ENCODE peak calls at places on chromosomes 6 and 20, in four cellular contexts. D is neuronal stem cell, S is IMR-90, M is mesenchymal stem cell. B is an unnamed sample.

GRCh38 chr6:76684881-76685280 is 612.4 kb upstream of the IMPG1 start:
- DNase-seq in M (peak; percentile 11), S (peak; percentile 2), D (no peak), B (no peak)

GRCh38 chr6:106473807-106474206 is 113.3 kb downstream of the CRYBG1 start:
- DNase-seq in S (peak; percentile 80), D (no peak), M (peak; percentile 59), B (no peak)

GRCh38 chr6:155795173-155795796 is 339.6 kb upstream of the NOX3 start:
- DNase-seq in D (no peak), S (no peak), M (no peak), B (no peak)

GRCh38 chr20:19799325-19799724 is 41.3 kb downstream of the RIN2 start:
- DNase-seq in S (no peak), M (no peak), D (no peak), B (no peak)

GRCh38 chr6:90835584-90836212 is 248.8 kb upstream of the MAP3K7 start:
- DNase-seq in M (no peak), D (no peak), S (no peak), B (no peak)

GRCh38 chr6:152897807-152898399 is 84.9 kb downstream of the FBXO5 start:
- DNase-seq in S (peak; percentile 46), D (peak; percentile 63), M (peak; percentile 56), B (peak; percentile 58)

GRCh38 chr20:8095648-8096572 is 36.2 kb upstream of the PLCB1 start:
- DNase-seq in S (peak; percentile 79), M (peak; percentile 14), D (no peak), B (no peak)

GRCh38 chr6:14671261-14671681 is 553.7 kb downstream of the CD83 start:
- DNase-seq in D (no peak), S (peak; percentile 89), M (peak; percentile 56), B (no peak)

GRCh38 chr6:162591517-162591916 is 136.0 kb downstream of the PRKN start:
- DNase-seq in S (no peak), M (no peak), D (no peak), B (no peak)

GRCh38 chr20:21781446-21782075 is 76.1 kb downstream of the PAX1 start:
- DNase-seq in S (no peak), D (no peak), M (no peak), B (no peak)

GRCh38 chr6:136994782-136995181 is 50.0 kb downstream of the IL20RA start:
- DNase-seq in D (no peak), M (no peak), S (no peak), B (no peak)

GRCh38 chr6:110581682-110582081 is 105.3 kb upstream of the SLC22A16 start:
- DNase-seq in D (no peak), S (no peak), M (no peak), B (no peak)

GRCh38 chr6:44825284-44825683 is 437.8 kb downstream of the CDC5L start:
- DNase-seq in D (no peak), M (no peak), S (no peak), B (no peak)

GRCh38 chr20:61082700-61083099 is 169.4 kb upstream of the CDH4 start:
- DNase-seq in D (no peak), S (no peak), M (no peak), B (no peak)

GRCh38 chr6:19501737-19502245 is 335.4 kb upstream of the ID4 start:
- DNase-seq in M (no peak), D (no peak), S (no peak), B (no peak)

GRCh38 chr6:168381726-168382458 is 59.1 kb upstream of the SMOC2 start:
- DNase-seq in S (no peak), M (no peak), D (no peak), B (no peak)

GRCh38 chr6:110232456-110232855 is 52.2 kb downstream of the CDC40 start:
- DNase-seq in S (peak; percentile 72), D (no peak), M (no peak), B (no peak)

GRCh38 chr20:34907616-34908469 is 31.4 kb downstream of the ACSS2 start:
- DNase-seq in D (no peak), M (peak; percentile 94), S (peak; percentile 92), B (no peak)

GRCh38 chr6:83221302-83221701 is 28.1 kb downstream of the RWDD2A start:
- DNase-seq in S (peak; percentile 64), D (no peak), M (peak; percentile 5), B (no peak)

GRCh38 chr6:126919947-126920346 is 198.5 kb upstream of the RSPO3 start:
- DNase-seq in S (peak; percentile 99), D (no peak), M (peak; percentile 99), B (no peak)

GRCh38 chr6:166334878-166335277 is 7.5 kb downstream of the SFT2D1 start:
- DNase-seq in M (no peak), S (no peak), D (no peak), B (no peak)

GRCh38 chr6:73679009-73679408 is 17.0 kb upstream of the CD109 start:
- DNase-seq in M (no peak), D (no peak), S (no peak), B (no peak)

GRCh38 chr6:147135211-147135672 is 69.0 kb upstream of the STXBP5 start:
- DNase-seq in D (no peak), S (peak; percentile 95), M (peak; percentile 90), B (no peak)

GRCh38 chr6:154757352-154758095 is 24.3 kb downstream of the SCAF8 start:
- DNase-seq in M (peak; percentile 28), S (no peak), D (no peak), B (no peak)

GRCh38 chr6:170227996-170228550 is 62.8 kb downstream of the DLL1 start:
- DNase-seq in M (no peak), S (no peak), D (no peak), B (no peak)
- H3K14ac ChIP-seq in M (no peak overlapping the region), S (no peak overlapping the region), D (peak overlapping the region; percentile 25), B (no peak overlapping the region)

GRCh38 chr6:26196846-26197683 is 109.8 kb downstream of the HFE start:
- DNase-seq in D (peak; percentile 69), M (peak; percentile 96), S (peak; percentile 95), B (no peak)
- H3K14ac ChIP-seq in D (no peak overlapping the region), M (no peak overlapping the region), S (peak overlapping the region; percentile 34), B (no peak overlapping the region)

GRCh38 chr6:39416026-39416425 is 93.5 kb upstream of the KCNK16 start:
- DNase-seq in M (no peak), S (no peak), D (no peak), B (no peak)

GRCh38 chr6:39415482-39415881 is 93.0 kb upstream of the KCNK16 start:
- DNase-seq in S (no peak), D (no peak), M (no peak), B (no peak)

GRCh38 chr6:39419607-39420006 is 97.1 kb upstream of the KCNK16 start:
- DNase-seq in M (no peak), D (no peak), S (no peak), B (no peak)

GRCh38 chr6:39417440-39417839 is 94.9 kb upstream of the KCNK16 start:
- DNase-seq in S (no peak), M (no peak), D (no peak), B (no peak)

DNA sequence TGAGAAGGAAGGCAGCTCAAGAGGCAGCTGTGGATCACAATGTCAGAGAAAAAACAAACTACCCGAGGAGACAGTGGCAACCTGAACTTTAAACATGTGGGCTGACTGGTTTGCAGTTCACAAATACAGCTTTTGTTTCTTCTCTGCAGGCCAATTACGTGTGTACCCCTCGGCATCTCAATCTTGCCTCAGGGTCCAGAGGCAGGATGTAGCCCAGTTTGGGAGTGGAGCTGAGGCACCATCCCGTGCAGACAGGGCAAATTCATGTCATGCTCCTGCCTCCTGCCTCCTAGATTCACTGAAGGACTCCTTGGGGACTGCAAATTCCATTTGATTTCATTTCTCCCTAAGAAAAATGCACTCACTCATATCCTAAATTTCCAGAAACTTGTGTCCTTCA is 94.2 kb upstream of the KCNK16 start:
- DNase-seq in S (peak; percentile 40), D (no peak), M (peak; percentile 89), B (no peak)
- H3K14ac ChIP-seq in S (no peak overlapping the region), D (no peak overlapping the region), M (no peak overlapping the region), B (no peak overlapping the region)

GRCh38 chr6:27019651-27020552 is 227.6 kb upstream of the PRSS16 start:
- DNase-seq in D (peak; percentile 82), M (peak; percentile 92), S (peak; percentile 93), B (peak; percentile 92)
- H3K14ac ChIP-seq in D (peak overlapping the region; percentile 15), M (no peak overlapping the region), S (peak overlapping the region; percentile 86), B (no peak overlapping the region)

GRCh38 chr20:32439132-32439829 is 81.2 kb downstream of the ASXL1 start:
- DNase-seq in S (peak; percentile 92), D (no peak), M (peak; percentile 79), B (no peak)

GRCh38 chr20:32438331-32438858 is 80.3 kb downstream of the ASXL1 start:
- DNase-seq in M (no peak), S (no peak), D (no peak), B (no peak)

GRCh38 chr20:32436142-32436861 is 78.2 kb downstream of the ASXL1 start:
- DNase-seq in D (no peak), S (no peak), M (no peak), B (no peak)

GRCh38 chr20:32436968-32437367 is 78.8 kb downstream of the ASXL1 start:
- DNase-seq in D (no peak), S (no peak), M (no peak), B (no peak)

DNA sequence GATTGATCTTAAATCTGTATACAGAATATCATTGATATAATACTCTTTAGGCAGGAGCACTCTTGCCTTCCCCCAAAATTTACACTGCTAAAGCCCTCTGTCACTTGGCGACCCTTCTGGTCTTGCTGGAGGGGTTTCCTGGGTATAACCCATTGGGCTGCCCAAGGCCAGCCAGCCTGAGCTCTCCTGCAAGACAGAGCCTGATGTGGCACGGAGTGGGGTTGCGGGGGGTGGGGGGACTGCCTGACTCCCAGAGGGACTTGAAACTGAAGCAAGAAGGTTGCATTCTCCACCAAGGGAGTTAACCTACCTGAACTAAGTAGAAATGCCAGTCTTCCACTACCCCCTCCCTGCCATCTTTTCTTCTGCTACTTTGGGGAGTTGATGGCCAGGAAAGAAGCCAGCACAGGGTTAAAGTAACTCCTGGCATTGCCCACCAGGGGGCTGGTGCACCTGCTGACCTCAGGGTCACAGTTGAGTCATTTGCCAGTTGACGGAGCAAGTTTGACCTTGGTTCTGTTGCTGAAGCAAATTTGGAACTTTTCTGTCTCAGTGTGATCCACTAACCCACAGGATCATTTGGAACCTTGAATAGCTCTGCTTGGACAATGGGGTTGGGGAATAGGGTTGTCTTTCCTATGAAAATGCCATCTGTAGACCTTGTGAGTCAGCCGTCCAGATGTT is 79.4 kb downstream of the ASXL1 start:
- DNase-seq in S (no peak), D (no peak), M (no peak), B (no peak)
- H3K14ac ChIP-seq in S (no peak overlapping the region), D (no peak overlapping the region), M (no peak overlapping the region), B (no peak overlapping the region)